ENCODE peak calls at places on chromosomes 1 and 21, in five cellular contexts. O is upper lobe of right lung, H is astrocyte, T is activated B cell treated with CpG ODN at 0.5 μM for 24 hours, K is fibroblast of pulmonary artery. X is an unnamed sample.

GRCh38 chr1:4059270-4059669 is 159.2 kb upstream of the C1orf174 start:
- DNase-seq in O (no peak), T (no peak), H (no peak), K (no peak), X (no peak)

GRCh38 chr1:166839600-166840308 is 479 bp downstream of the POGK start:
- DNase-seq in O (peak; percentile 88), T (peak; percentile 54), H (peak; percentile 6), K (peak; percentile 16), X (no peak)

GRCh38 chr1:155219592-155220031 is 11.1 kb downstream of the MTX1 start:
- DNase-seq in T (no peak), H (no peak), O (no peak), K (no peak), X (no peak)

GRCh38 chr1:65066766-65067490 is 81.1 kb upstream of the AK4 start:
- DNase-seq in O (peak; percentile 97), T (peak; percentile 78), K (peak; percentile 88), H (peak; percentile 18), X (peak; percentile 81)

GRCh38 chr1:242405947-242406346 is 118.5 kb downstream of the PLD5 start:
- DNase-seq in K (no peak), H (no peak), T (no peak), O (no peak), X (no peak)

GRCh38 chr1:171883844-171884243 is 42.5 kb downstream of the DNM3 start:
- DNase-seq in T (no peak), O (no peak), H (no peak), K (no peak), X (no peak)

GRCh38 chr1:193069748-193070394 is 10.5 kb downstream of the RO60 start:
- DNase-seq in T (no peak), O (no peak), K (no peak), H (no peak), X (no peak)

GRCh38 chr1:61053712-61054608 is 28.4 kb upstream of the NFIA start:
- DNase-seq in O (peak; percentile 75), H (no peak), K (peak; percentile 19), T (no peak), X (no peak)

GRCh38 chr1:162235261-162235780 is 141.3 kb downstream of the SPATA46 start:
- DNase-seq in H (peak; percentile 80), K (no peak), O (no peak), T (no peak), X (no peak)

GRCh38 chr1:218156602-218157001 is 128.5 kb upstream of the RRP15 start:
- DNase-seq in H (no peak), K (no peak), O (peak; percentile 64), T (no peak), X (no peak)

GRCh38 chr21:37268186-37268503 is 1.0 kb upstream of the VPS26C start:
- DNase-seq in H (no peak), O (no peak), T (no peak), K (no peak), X (no peak)

GRCh38 chr21:43935711-43936110 is 70.7 kb downstream of the AGPAT3 start:
- DNase-seq in O (no peak), H (no peak), K (no peak), T (no peak), X (no peak)

GRCh38 chr1:35278886-35279554 is 10.5 kb downstream of the ZMYM4 start:
- DNase-seq in K (peak; percentile 41), T (no peak), O (no peak), H (peak; percentile 47), X (no peak)

GRCh38 chr1:2528966-2529750 is 905 bp downstream of the HES5 start:
- DNase-seq in O (no peak), T (peak; percentile 53), H (no peak), K (no peak), X (no peak)

GRCh38 chr1:2528016-2528415 is 1.6 kb upstream of the PANK4 start:
- DNase-seq in H (no peak), K (no peak), T (no peak), O (no peak), X (no peak)

GRCh38 chr1:2529776-2530500 is at the start of gene HES5:
- DNase-seq in H (no peak), T (no peak), O (no peak), K (no peak), X (no peak)

GRCh38 chr1:2527553-2527860 is 1.1 kb upstream of the PANK4 start:
- DNase-seq in T (no peak), H (no peak), K (no peak), O (no peak), X (no peak)

GRCh38 chr1:2528611-2528965 is 1.5 kb downstream of the HES5 start:
- DNase-seq in K (no peak), T (no peak), O (no peak), H (no peak), X (no peak)
- TF ChIP-seq CTCF in K (no peak), T (no peak), O (no peak), H (no peak), X (no peak)

GRCh38 chr1:215181518-215181917 is 99.0 kb downstream of the KCNK2 start:
- DNase-seq in K (peak; percentile 19), H (no peak), O (no peak), T (no peak), X (no peak)
- TF ChIP-seq CTCF in K (peak; percentile 8), H (no peak), O (no peak), T (no peak), X (no peak)

DNA sequence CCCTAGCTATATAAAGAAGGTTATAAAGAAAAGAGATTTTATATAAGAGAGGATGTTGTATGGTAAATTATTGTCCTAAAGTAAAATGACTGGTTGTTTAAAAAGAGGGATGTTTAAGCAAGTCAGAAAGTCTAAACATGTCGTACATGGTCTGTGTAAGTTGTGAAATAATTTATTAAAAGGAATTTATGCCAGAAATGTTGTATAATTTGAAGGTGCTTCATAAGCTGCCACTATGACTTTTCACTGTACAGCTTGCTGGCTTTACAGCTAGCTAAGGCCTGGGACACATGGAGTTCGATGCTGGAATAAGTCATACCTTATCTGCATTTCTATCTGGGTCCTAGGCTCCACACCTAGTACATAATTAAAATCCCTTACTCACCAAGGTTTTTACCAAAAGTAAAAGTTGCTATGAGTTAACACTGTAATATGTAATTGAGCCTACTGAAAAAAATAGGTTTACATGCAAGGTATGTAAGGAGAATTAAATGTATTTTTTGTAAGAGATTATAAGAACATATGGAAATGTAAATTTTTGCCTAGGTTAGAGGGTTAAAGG is 59.0 kb upstream of the EDEM3 start:
- DNase-seq in O (no peak), H (no peak), K (no peak), T (no peak), X (no peak)
- TF ChIP-seq CTCF in O (no peak), H (no peak), K (no peak), T (no peak), X (no peak)

GRCh38 chr1:5390497-5390896 is 601.7 kb downstream of the NPHP4 start:
- DNase-seq in O (no peak), H (no peak), T (no peak), K (no peak), X (no peak)

GRCh38 chr1:5389101-5389885 is 602.9 kb downstream of the NPHP4 start:
- DNase-seq in K (no peak), O (no peak), T (no peak), H (no peak), X (no peak)

GRCh38 chr1:5388622-5389021 is 603.6 kb downstream of the NPHP4 start:
- DNase-seq in O (no peak), H (no peak), T (no peak), K (no peak), X (no peak)

GRCh38 chr1:5385400-5385799 is 606.8 kb downstream of the NPHP4 start:
- DNase-seq in K (no peak), H (no peak), O (no peak), T (no peak), X (no peak)

GRCh38 chr1:5386371-5386770 is 605.9 kb downstream of the NPHP4 start:
- DNase-seq in O (no peak), H (no peak), K (no peak), T (no peak), X (no peak)
- TF ChIP-seq CTCF in O (no peak), H (no peak), K (no peak), T (no peak), X (no peak)

GRCh38 chr1:28323720-28324119 is 5.1 kb upstream of the MED18 start:
- DNase-seq in H (no peak), O (no peak), K (no peak), T (no peak), X (no peak)

GRCh38 chr1:28326980-28327379 is 1.9 kb upstream of the MED18 start:
- DNase-seq in H (no peak), K (no peak), O (no peak), T (no peak), X (no peak)

GRCh38 chr1:28326505-28326904 is 2.3 kb upstream of the MED18 start:
- DNase-seq in K (no peak), H (no peak), O (no peak), T (no peak), X (no peak)

GRCh38 chr1:28328228-28328648 is 602 bp upstream of the MED18 start:
- DNase-seq in T (no peak), K (no peak), H (no peak), O (no peak), X (no peak)

GRCh38 chr1:28329395-28330153 is 734 bp downstream of the MED18 start:
- DNase-seq in H (peak; percentile 12), T (peak; percentile 50), O (peak; percentile 66), K (peak; percentile 38), X (no peak)
- TF ChIP-seq CTCF in H (no peak), T (no peak), O (no peak), K (peak; percentile 1), X (no peak)